ENCODE peak calls at places on chromosome 13, in five cellular contexts. B is fibroblast of lung, I is ovary, N is body of pancreas, D is NCI-H2081. T is an unnamed sample.

GRCh38 chr13:61013782-61014181 is 401.9 kb downstream of the PCDH20 start:
- DNase-seq in B (no peak), I (no peak), N (no peak), D (peak), T (no peak)

GRCh38 chr13:52162279-52163101 is 3.1 kb upstream of the NEK3 start:
- DNase-seq in B (peak), I (no peak), N (no peak), D (no peak), T (no peak)

GRCh38 chr13:76622336-76623045 is 263.7 kb downstream of the KCTD12 start:
- DNase-seq in B (peak), I (peak), N (no peak), D (no peak), T (no peak)

GRCh38 chr13:30388401-30389283 is 33.7 kb upstream of the UBE2L5 start:
- DNase-seq in B (peak), I (peak), N (no peak), D (no peak), T (no peak)

GRCh38 chr13:40479196-40479845 is 187.1 kb downstream of the FOXO1 start:
- DNase-seq in B (no peak), I (no peak), N (peak), D (no peak), T (no peak)

GRCh38 chr13:112442483-112443090 is 66.4 kb downstream of the SPACA7 start:
- DNase-seq in B (peak), I (no peak), N (no peak), D (no peak), T (no peak)

GRCh38 chr13:79810671-79811070 is 329.7 kb downstream of the NDFIP2 start:
- DNase-seq in B (peak), I (no peak), N (no peak), D (no peak), T (no peak)

GRCh38 chr13:19052180-19052579 is 129.4 kb downstream of the TUBA3C start:
- DNase-seq in B (no peak), I (no peak), N (no peak), D (no peak), T (no peak)

GRCh38 chr13:51033431-51034185 is 77.5 kb downstream of the C13orf42 start:
- DNase-seq in B (no peak), I (no peak), N (no peak), D (peak), T (no peak)

GRCh38 chr13:80858131-80858530 is 517.2 kb upstream of the SPRY2 start:
- DNase-seq in B (no peak), I (no peak), N (no peak), D (no peak), T (no peak)

GRCh38 chr13:79245937-79246574 is 160.0 kb downstream of the RBM26 start:
- DNase-seq in B (no peak), I (no peak), N (no peak), D (no peak), T (no peak)

GRCh38 chr13:29162638-29163037 is 342.5 kb downstream of the MTUS2 start:
- DNase-seq in B (peak), I (no peak), N (no peak), D (no peak), T (no peak)

GRCh38 chr13:113049521-113049941 is 56.1 kb upstream of the F7 start:
- DNase-seq in B (no peak), I (no peak), N (no peak), D (no peak), T (no peak)

GRCh38 chr13:43023244-43023931 is at the start of gene DNAJC15:
- DNase-seq in B (peak), I (no peak), N (peak), D (no peak), T (no peak)

GRCh38 chr13:20301391-20302071 is 69.4 kb upstream of the GJB6 start:
- DNase-seq in B (peak), I (no peak), N (no peak), D (no peak), T (no peak)

GRCh38 chr13:81874253-81874652 is 1533.3 kb upstream of the SPRY2 start:
- DNase-seq in B (no peak), I (no peak), N (no peak), D (no peak), T (peak)

GRCh38 chr13:52677823-52678222 is 25.2 kb downstream of the SUGT1 start:
- DNase-seq in B (no peak), I (no peak), N (no peak), D (no peak), T (no peak)

GRCh38 chr13:38582133-38582532 is 104.7 kb upstream of the FREM2 start:
- DNase-seq in B (peak), I (no peak), N (peak), D (peak), T (peak)

GRCh38 chr13:78978381-78978998 is 319.5 kb upstream of the OBI1 start:
- DNase-seq in B (peak), I (no peak), N (peak), D (peak), T (peak)